ENCODE peak calls at places on chromosomes 1 and 21, in seven cellular contexts. V is lower lobe of right lung; W is IMR-90; Y is GM23338; A is tibial nerve; S is naive thymus-derived CD4-positive, alpha-beta T cell; Q is neural progenitor cell. R is an unnamed sample. For H3K4me1, the result is how much of the 10 kb centered on the place peaks cover.

GRCh38 chr1:214248294-214249082 is 32.5 kb upstream of the SMYD2 start:
- DNase-seq in A (no peak), S (no peak), Y (no peak), V (no peak), Q (no peak), W (peak), R (no peak)

GRCh38 chr21:34889287-34889536 is 159.9 kb downstream of the RUNX1 start:
- DNase-seq in V (peak), W (peak), Y (peak), Q (no peak), A (no peak), S (peak), R (peak)

GRCh38 chr1:96488777-96489176 is 232.8 kb upstream of the PTBP2 start:
- DNase-seq in W (no peak), V (no peak), Q (no peak), Y (no peak), S (no peak), A (no peak), R (no peak)

GRCh38 chr1:53708687-53709086 is 30.3 kb downstream of the GLIS1 start:
- DNase-seq in V (no peak), S (no peak), W (no peak), A (no peak), Q (no peak), Y (no peak), R (no peak)

GRCh38 chr1:216688127-216688657 is 35.0 kb downstream of the ESRRG start:
- DNase-seq in Y (no peak), Q (no peak), W (no peak), A (no peak), V (no peak), S (no peak), R (no peak)

GRCh38 chr1:243421784-243422183 is 165.9 kb downstream of the SDCCAG8 start:
- DNase-seq in W (peak), Q (peak), S (peak), V (no peak), Y (peak), A (no peak), R (no peak)

GRCh38 chr1:215605011-215605621 is 38.0 kb downstream of the KCTD3 start:
- DNase-seq in Y (no peak), W (no peak), V (no peak), A (no peak), Q (no peak), S (no peak), R (no peak)

GRCh38 chr1:175319112-175319911 is 126.7 kb upstream of the KIAA0040 start:
- DNase-seq in A (peak), Q (peak), V (peak), S (peak), W (peak), Y (peak), R (peak)

GRCh38 chr1:43238104-43238503 is 31.7 kb upstream of the TMEM125 start:
- DNase-seq in Y (peak), Q (peak), W (peak), V (peak), S (peak), A (peak), R (peak)

GRCh38 chr1:160618763-160619274 is 28.0 kb downstream of the SLAMF1 start:
- DNase-seq in Q (no peak), W (no peak), A (no peak), V (no peak), Y (peak), S (no peak), R (no peak)

GRCh38 chr1:160622885-160623633 is 23.8 kb downstream of the SLAMF1 start:
- DNase-seq in S (peak), V (no peak), W (no peak), A (no peak), Q (no peak), Y (no peak), R (no peak)

GRCh38 chr1:160619742-160620277 is 27.0 kb downstream of the SLAMF1 start:
- DNase-seq in Y (no peak), A (no peak), W (no peak), S (no peak), V (no peak), Q (no peak), R (no peak)

GRCh38 chr1:160621633-160622413 is 25.0 kb downstream of the SLAMF1 start:
- DNase-seq in A (no peak), V (no peak), W (no peak), S (no peak), Q (no peak), Y (no peak), R (no peak)

DNA sequence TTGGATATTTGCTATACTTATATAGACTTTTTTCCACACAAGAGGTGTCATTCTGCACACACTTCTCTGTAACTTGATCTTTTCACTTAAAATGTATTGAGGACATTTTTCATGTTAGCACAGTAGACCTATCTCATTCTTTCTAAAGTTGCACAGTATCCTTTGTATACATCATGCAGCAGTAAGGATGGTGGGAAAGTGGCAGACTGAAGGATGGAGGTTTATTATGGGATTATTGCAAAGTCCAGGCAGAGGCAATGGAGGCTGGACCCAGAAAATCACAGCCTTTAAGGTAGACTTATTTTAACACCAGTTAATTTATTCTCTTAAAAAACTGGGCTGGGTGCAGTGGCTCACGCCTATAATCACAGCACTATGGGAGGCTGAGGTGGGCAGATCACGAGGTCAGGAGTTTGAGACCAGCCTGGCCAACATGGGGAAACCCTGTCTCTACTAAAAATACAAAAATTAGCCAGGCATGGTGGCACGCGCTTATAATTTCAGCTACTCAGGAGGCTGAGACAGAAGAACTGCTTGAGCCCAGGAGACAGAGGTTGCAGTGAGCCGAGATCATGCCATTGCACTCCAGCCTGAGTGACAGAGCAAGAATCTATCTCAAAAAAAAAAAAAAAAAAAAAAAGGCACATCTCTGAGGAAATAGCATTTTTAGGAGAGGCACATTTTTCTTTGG is 25.8 kb downstream of the SLAMF1 start:
- DNase-seq in Q (no peak), V (no peak), Y (no peak), S (no peak), A (no peak), W (no peak), R (no peak)
- H3K4me1 ChIP-seq in Q (under half), V (under half), Y (under half), S (under half), A (under half), W (under half), R (under half)

GRCh38 chr1:47993356-47993755 is 3.8 kb downstream of the TRABD2B start:
- DNase-seq in S (no peak), A (no peak), Q (no peak), W (no peak), Y (no peak), V (no peak), R (no peak)
- H3K4me1 ChIP-seq in S (under half), A (under half), Q (under half), W (under half), Y (under half), V (under half), R (under half)

DNA sequence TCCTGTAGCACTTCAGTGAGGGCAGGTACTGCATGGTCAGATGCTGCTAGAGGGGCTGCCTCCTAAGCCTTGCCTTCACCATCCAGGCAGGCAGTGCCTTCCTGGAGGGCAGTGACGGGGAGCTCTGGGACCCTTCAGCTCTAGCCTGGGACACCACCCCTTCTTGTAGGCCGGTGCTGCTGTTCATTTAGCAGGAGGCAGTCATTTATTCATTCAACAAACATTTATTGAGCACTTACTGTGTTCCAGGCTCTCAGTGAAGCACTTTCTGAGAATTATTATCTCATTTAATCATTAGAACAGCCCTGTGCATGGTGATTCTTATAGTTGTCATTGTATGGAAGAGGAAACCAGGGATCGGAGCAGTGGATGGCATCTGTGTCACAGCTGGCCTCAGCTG is 28.5 kb downstream of the ARHGEF10L start:
- DNase-seq in V (no peak), S (no peak), Q (no peak), W (no peak), A (no peak), Y (no peak), R (no peak)
- H3K4me1 ChIP-seq in V (under half), S (under half), Q (half or more), W (under half), A (half or more), Y (half or more), R (under half)

DNA sequence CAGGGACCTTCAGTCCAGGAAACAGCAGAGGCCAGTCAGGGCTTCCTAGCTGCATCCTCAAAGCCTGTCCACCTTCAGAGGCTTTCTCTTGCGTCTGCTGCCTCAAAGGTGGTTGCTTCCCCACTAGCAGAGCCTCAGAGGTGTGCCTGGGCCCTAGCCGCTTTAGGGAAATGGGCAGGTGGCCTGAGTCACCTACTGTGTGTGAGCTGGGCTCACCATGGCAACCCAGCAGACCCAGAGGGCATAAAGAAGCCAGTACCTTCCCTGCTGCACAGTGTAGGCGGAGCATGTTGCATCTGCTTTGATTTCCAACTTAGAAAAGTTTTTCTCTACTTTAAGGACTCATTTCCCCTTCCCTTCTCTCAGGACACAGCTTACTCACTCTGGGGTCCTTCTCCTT is 12.5 kb downstream of the SLC9A1 start:
- DNase-seq in S (no peak), A (no peak), Y (no peak), Q (no peak), W (no peak), V (no peak), R (no peak)
- H3K4me1 ChIP-seq in S (under half), A (under half), Y (under half), Q (under half), W (under half), V (half or more), R (under half)

DNA sequence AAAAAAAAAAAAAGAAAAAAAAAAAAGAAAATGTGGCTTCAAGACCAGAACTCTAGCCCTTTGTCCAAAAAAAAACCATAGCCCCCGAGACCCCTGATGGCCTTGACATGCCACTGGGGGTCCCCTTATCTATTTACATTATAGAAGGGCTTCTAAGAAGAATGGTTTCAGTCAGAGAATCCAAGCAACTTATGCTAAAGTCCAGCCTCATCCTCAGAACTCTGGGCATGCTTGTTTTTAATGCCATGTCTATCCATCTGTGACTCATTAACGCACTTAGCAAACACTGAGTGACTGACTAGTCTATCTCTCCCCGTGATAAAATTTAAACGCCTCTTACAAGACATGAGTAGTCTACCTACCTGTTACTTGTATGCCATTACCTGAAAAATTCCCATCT is 29.3 kb downstream of the ERG start:
- DNase-seq in Y (no peak), Q (no peak), W (no peak), S (no peak), V (no peak), A (no peak), R (no peak)
- H3K4me1 ChIP-seq in Y (under half), Q (under half), W (under half), S (under half), V (under half), A (under half), R (under half)

GRCh38 chr1:181100015-181100905 is 11.8 kb downstream of the IER5 start:
- DNase-seq in Q (peak), V (no peak), S (no peak), W (no peak), A (no peak), Y (peak), R (no peak)
- H3K4me1 ChIP-seq in Q (half or more), V (half or more), S (under half), W (under half), A (under half), Y (half or more), R (under half)

GRCh38 chr21:43930848-43931384 is 65.9 kb downstream of the AGPAT3 start:
- DNase-seq in W (no peak), V (no peak), S (no peak), Q (no peak), Y (no peak), A (no peak), R (peak)
- H3K4me1 ChIP-seq in W (under half), V (under half), S (under half), Q (under half), Y (under half), A (under half), R (under half)

DNA sequence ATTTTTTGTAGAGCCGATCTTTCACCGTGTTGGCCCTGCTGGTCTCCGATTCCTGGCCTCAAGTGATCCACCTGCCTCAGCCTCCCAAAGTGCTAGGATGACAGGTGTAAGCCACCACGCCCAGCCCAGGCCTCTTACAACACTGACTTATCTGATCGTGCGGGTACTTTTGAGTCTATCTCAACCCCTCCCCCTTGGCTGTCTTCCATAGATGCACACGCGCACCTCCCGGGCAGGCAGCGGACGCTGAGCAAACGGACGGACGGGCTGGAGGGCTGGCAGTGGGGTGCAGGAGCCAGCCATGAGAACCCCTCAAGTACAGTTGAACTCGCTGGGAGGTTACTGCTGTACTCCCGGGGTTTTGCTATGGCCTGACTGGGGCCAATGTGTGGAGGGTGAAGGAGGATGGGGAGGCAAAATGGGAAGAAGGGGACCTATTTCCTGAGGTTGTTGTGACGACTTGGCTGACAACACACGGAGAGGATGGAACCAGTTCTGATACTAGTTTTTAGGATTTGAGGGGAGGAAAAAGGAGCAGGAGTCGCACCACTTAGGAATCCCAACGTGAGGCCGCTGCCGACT is 959 bp downstream of the CD58 start:
- DNase-seq in S (no peak), Q (peak), A (peak), Y (peak), W (no peak), V (peak), R (peak)
- H3K4me1 ChIP-seq in S (under half), Q (under half), A (under half), Y (under half), W (under half), V (half or more), R (under half)